ENCODE peak calls at places on chromosome 22, in five cellular contexts. G, S, M, V and B are unnamed samples.

GRCh38 chr22:39288135-39288898 is 31.1 kb downstream of the RPL3 start:
- DNase-seq in G (no peak), S (no peak), M (no peak), V (no peak), B (no peak)

GRCh38 chr22:36746571-36746970 is 29.3 kb downstream of the IFT27 start:
- DNase-seq in G (no peak), S (no peak), M (no peak), V (peak), B (no peak)

GRCh38 chr22:36194971-36195370 is 6.6 kb downstream of the APOL4 start:
- DNase-seq in G (peak), S (no peak), M (peak), V (peak), B (peak)

GRCh38 chr22:44154431-44154942 is 26.2 kb upstream of the PARVG start:
- DNase-seq in G (no peak), S (no peak), M (no peak), V (no peak), B (no peak)

GRCh38 chr22:39277135-39277607 is 32.4 kb upstream of the PDGFB start:
- DNase-seq in G (no peak), S (no peak), M (no peak), V (no peak), B (no peak)

GRCh38 chr22:26713823-26714449 is 56.5 kb downstream of the MIAT start:
- DNase-seq in G (no peak), S (no peak), M (no peak), V (no peak), B (no peak)

GRCh38 chr22:44793506-44794225 is 41.3 kb downstream of the ARHGAP8 start:
- DNase-seq in G (no peak), S (no peak), M (no peak), V (no peak), B (no peak)

GRCh38 chr22:46589871-46590271 is 30.3 kb upstream of the GRAMD4 start:
- DNase-seq in G (no peak), S (no peak), M (no peak), V (no peak), B (no peak)

GRCh38 chr22:46056169-46057041 is 79.4 kb upstream of the WNT7B start:
- DNase-seq in G (peak), S (no peak), M (no peak), V (peak), B (no peak)

GRCh38 chr22:27472975-27473374 is 328.6 kb downstream of the MN1 start:
- DNase-seq in G (no peak), S (no peak), M (no peak), V (no peak), B (no peak)

GRCh38 chr22:45073064-45073463 is 63.3 kb upstream of the PHF21B start:
- DNase-seq in G (no peak), S (no peak), M (no peak), V (no peak), B (no peak)

GRCh38 chr22:46619830-46620501 is at the start of gene GRAMD4:
- DNase-seq in G (peak), S (no peak), M (no peak), V (no peak), B (no peak)

GRCh38 chr22:32987081-32987631 is 71.0 kb downstream of the SYN3 start:
- DNase-seq in G (no peak), S (no peak), M (no peak), V (peak), B (no peak)

GRCh38 chr22:45888221-45889092 is 88.5 kb downstream of the WNT7B start:
- DNase-seq in G (no peak), S (no peak), M (no peak), V (peak), B (no peak)

GRCh38 chr22:46592390-46592872 is 27.8 kb upstream of the GRAMD4 start:
- DNase-seq in G (peak), S (peak), M (no peak), V (peak), B (peak)

GRCh38 chr22:44261164-44261860 is 51.4 kb downstream of the SHISAL1 start:
- DNase-seq in G (no peak), S (no peak), M (no peak), V (peak), B (no peak)

DNA sequence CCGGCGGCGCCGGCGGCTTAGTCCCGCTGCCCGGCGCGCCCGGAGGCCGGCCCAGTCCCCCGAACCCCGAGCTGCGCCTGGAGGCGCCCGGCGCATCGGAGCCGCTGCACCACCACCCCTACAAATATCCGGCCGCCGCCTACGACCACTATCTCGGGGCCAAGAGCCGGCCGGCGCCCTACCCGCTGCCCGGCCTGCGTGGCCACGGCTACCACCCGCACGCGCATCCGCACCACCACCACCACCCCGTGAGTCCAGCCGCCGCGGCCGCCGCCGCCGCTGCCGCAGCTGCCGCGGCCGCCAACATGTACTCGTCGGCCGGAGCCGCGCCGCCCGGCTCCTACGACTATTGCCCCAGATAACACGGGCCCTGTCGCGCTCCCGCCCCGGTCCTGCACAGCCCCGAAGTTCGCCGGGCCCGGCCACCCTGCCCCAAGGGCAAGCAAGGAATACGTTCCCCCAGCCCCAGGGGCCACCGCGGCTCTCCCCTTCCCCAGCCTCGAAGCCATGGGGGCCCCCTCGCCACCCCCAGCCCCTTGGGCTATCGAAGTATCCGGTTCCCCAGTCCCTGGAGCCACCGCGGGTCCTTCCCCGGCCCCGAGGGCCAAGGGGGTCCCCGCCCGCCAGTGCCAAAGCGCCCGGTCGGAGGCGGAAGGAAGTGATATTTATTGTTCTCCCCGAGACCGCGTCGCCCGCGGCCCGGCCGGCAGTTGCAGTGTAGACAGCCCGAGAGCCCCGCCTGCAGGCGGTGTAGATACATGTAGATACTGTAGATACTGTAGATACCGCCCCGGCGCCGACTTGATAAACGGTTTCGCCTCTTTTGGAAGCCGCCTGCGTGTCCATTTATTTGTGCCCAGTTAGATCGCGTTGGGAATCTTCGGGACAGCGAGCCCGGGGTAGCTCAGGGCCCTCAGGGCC is 6.2 kb downstream of the TBX1 start:
- DNase-seq in G (peak), S (no peak), M (peak), V (peak), B (peak)
- TF ChIP-seq CTCF in G (peak), S (peak), M (peak), V (peak), B (no peak)

GRCh38 chr22:22144858-22145257 is 99.7 kb upstream of the VPREB1 start:
- DNase-seq in G (no peak), S (no peak), M (no peak), V (no peak), B (no peak)
- TF ChIP-seq CTCF in G (no peak), S (peak), M (peak), V (peak), B (no peak)

GRCh38 chr22:20178075-20178921 is 27.4 kb upstream of the CCDC188 start:
- DNase-seq in G (no peak), S (no peak), M (no peak), V (no peak), B (no peak)
- TF ChIP-seq CTCF in G (no peak), S (no peak), M (no peak), V (no peak), B (no peak)

GRCh38 chr22:41237036-41237706 is 3.6 kb downstream of the CHADL start:
- DNase-seq in G (no peak), S (no peak), M (no peak), V (no peak), B (no peak)
- TF ChIP-seq CTCF in G (no peak), S (no peak), M (peak), V (no peak), B (no peak)

DNA sequence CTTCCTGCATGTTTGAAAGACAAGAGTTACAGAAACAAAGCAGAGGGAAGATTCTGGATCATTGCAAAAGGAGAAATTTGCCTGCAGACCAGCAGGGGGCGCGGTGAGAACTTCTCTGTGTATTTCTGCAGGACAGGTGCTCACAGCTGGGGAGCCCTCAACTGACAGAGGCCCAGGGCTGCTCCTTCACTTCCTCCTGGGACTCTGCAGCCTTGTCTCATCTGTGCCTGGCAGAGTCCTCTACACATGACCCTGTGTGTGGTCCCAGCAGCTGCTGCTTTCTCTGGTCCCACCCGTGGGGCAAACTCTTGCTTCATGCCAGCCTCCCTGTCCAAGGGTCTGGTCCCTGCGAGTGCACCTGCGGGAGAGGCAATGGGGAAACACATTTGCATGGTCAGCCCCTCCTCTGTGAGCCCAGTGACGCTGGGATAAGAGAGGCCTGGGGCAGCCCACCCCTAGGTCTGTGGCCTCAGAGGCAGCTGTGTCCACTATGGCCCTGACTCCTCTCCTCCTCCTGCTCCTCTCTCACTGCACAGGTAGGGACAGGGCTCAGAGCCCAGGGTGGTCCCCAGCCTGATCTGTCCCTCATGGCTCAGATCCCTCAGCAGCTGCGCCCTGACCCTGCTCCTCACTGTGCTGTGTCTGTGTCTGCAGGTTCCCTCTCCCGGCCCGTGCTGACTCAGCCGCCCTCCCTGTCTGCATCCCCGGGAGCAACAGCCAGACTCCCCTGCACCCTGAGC is 43.2 kb upstream of the VPREB1 start:
- DNase-seq in G (peak), S (peak), M (peak), V (peak), B (peak)
- TF ChIP-seq CTCF in G (peak), S (peak), M (peak), V (peak), B (peak)

GRCh38 chr22:49930596-49931412 is 12.4 kb downstream of the CRELD2 start:
- DNase-seq in G (peak), S (no peak), M (peak), V (peak), B (peak)
- TF ChIP-seq CTCF in G (peak), S (peak), M (peak), V (peak), B (peak)